ENCODE peak calls at places on chromosome 9, in six cellular contexts. N is GM06990, Z is gastrocnemius medialis, U is MM.1S, P is cardiac muscle cell, I is heart left ventricle. H is an unnamed sample.

GRCh38 chr9:110591526-110591925 is 12.0 kb upstream of the SVEP1 start:
- DNase-seq in N (no peak), Z (no peak), U (no peak), P (no peak), I (no peak), H (peak; percentile 57)

GRCh38 chr9:108569624-108570023 is 286.2 kb downstream of the ACTL7B start:
- DNase-seq in N (no peak), Z (peak; percentile 26), U (no peak), P (no peak), I (no peak), H (peak; percentile 92)

GRCh38 chr9:14797442-14797841 is 74.9 kb upstream of the CER1 start:
- DNase-seq in N (no peak), Z (no peak), U (no peak), P (no peak), I (no peak), H (peak; percentile 23)

GRCh38 chr9:20382460-20383071 is 239.7 kb downstream of the MLLT3 start:
- DNase-seq in N (no peak), Z (no peak), U (peak; percentile 24), P (peak; percentile 16), I (no peak), H (no peak)

GRCh38 chr9:122389799-122390481 is 19.1 kb downstream of the PTGS1 start:
- DNase-seq in N (peak; percentile 42), Z (no peak), U (no peak), P (no peak), I (no peak), H (no peak)

GRCh38 chr9:129138476-129139232 is 27.4 kb downstream of the PTPA start:
- DNase-seq in N (no peak), Z (peak; percentile 50), U (no peak), P (peak; percentile 52), I (peak; percentile 80), H (peak; percentile 89)

GRCh38 chr9:69549310-69550202 is 122.6 kb downstream of the APBA1 start:
- DNase-seq in N (no peak), Z (no peak), U (peak; percentile 46), P (peak; percentile 75), I (no peak), H (peak; percentile 69)

GRCh38 chr9:19379697-19380046 is 364 bp downstream of the RPS6 start:
- DNase-seq in N (no peak), Z (no peak), U (no peak), P (no peak), I (no peak), H (peak; percentile 69)

GRCh38 chr9:74817281-74818181 is 70.2 kb downstream of the TRPM6 start:
- DNase-seq in N (no peak), Z (no peak), U (no peak), P (no peak), I (no peak), H (no peak)

GRCh38 chr9:9108641-9109040 is 1309.1 kb upstream of the DMAC1 start:
- DNase-seq in N (no peak), Z (no peak), U (no peak), P (peak; percentile 8), I (no peak), H (no peak)

GRCh38 chr9:135951889-135952663 is 9.1 kb downstream of the UBAC1 start:
- DNase-seq in N (no peak), Z (peak; percentile 96), U (no peak), P (peak; percentile 20), I (no peak), H (no peak)

GRCh38 chr9:137445275-137445807 is 4.2 kb upstream of the ENTPD8 start:
- DNase-seq in N (peak; percentile 76), Z (peak; percentile 67), U (peak; percentile 75), P (peak; percentile 74), I (peak; percentile 69), H (peak; percentile 88)

GRCh38 chr9:124771867-124772621 is 933 bp upstream of the NR6A1 start:
- DNase-seq in N (peak; percentile 72), Z (peak; percentile 63), U (peak; percentile 34), P (peak; percentile 92), I (peak; percentile 65), H (peak; percentile 78)

GRCh38 chr9:19999491-20000057 is 210.7 kb upstream of the SLC24A2 start:
- DNase-seq in N (peak; percentile 67), Z (no peak), U (no peak), P (no peak), I (no peak), H (peak; percentile 82)

GRCh38 chr9:98117984-98118639 is 910 bp downstream of the TRIM14 start:
- DNase-seq in N (peak; percentile 57), Z (no peak), U (no peak), P (no peak), I (no peak), H (peak; percentile 30)

GRCh38 chr9:108035485-108035884 is 545.9 kb upstream of the KLF4 start:
- DNase-seq in N (no peak), Z (no peak), U (no peak), P (no peak), I (no peak), H (peak; percentile 52)

GRCh38 chr9:21836437-21837161 is 34.2 kb downstream of the MTAP start:
- DNase-seq in N (no peak), Z (peak; percentile 49), U (no peak), P (no peak), I (no peak), H (peak; percentile 97)

GRCh38 chr9:21840647-21841046 is 38.2 kb downstream of the MTAP start:
- DNase-seq in N (no peak), Z (no peak), U (no peak), P (no peak), I (no peak), H (no peak)

GRCh38 chr9:21835111-21835510 is 32.7 kb downstream of the MTAP start:
- DNase-seq in N (no peak), Z (no peak), U (no peak), P (no peak), I (no peak), H (no peak)

GRCh38 chr9:21841133-21841532 is 38.7 kb downstream of the MTAP start:
- DNase-seq in N (no peak), Z (no peak), U (no peak), P (no peak), I (no peak), H (no peak)

GRCh38 chr9:21837501-21837900 is 35.1 kb downstream of the MTAP start:
- DNase-seq in N (no peak), Z (no peak), U (no peak), P (no peak), I (no peak), H (no peak)
- H3K36me3 ChIP-seq in N (peaks cover 3% of the 10 kb centered on the region), Z (peaks cover 2% of the 10 kb centered on the region), U (no peaks in the 10 kb centered on the region), P (peaks cover 30% of the 10 kb centered on the region), I (peaks cover 81% of the 10 kb centered on the region), H (peaks cover 36% of the 10 kb centered on the region)

DNA sequence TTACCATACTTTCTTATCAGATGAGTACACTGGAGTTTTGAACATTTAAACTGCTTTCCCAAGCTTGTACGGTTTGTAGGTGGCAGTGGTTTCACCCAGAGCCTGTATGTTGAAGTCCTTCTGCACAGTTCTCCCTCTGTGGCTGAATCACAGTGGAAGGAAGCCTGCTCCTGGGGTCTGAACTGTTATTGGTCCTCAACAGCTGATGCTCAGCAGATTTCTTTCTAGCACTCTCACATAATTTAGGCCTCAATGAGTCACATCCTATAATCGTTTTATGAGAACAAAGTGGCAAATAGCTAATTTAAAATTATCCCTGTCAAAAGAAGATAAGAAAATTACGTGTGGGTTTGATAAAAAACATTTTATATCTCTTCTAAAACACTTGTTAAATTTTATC is 229.7 kb downstream of the TLE4 start:
- DNase-seq in N (no peak), Z (no peak), U (no peak), P (no peak), I (no peak), H (no peak)
- H3K36me3 ChIP-seq in N (no peaks in the 10 kb centered on the region), Z (no peaks in the 10 kb centered on the region), U (no peaks in the 10 kb centered on the region), P (no peaks in the 10 kb centered on the region), I (no peaks in the 10 kb centered on the region), H (no peaks in the 10 kb centered on the region)

DNA sequence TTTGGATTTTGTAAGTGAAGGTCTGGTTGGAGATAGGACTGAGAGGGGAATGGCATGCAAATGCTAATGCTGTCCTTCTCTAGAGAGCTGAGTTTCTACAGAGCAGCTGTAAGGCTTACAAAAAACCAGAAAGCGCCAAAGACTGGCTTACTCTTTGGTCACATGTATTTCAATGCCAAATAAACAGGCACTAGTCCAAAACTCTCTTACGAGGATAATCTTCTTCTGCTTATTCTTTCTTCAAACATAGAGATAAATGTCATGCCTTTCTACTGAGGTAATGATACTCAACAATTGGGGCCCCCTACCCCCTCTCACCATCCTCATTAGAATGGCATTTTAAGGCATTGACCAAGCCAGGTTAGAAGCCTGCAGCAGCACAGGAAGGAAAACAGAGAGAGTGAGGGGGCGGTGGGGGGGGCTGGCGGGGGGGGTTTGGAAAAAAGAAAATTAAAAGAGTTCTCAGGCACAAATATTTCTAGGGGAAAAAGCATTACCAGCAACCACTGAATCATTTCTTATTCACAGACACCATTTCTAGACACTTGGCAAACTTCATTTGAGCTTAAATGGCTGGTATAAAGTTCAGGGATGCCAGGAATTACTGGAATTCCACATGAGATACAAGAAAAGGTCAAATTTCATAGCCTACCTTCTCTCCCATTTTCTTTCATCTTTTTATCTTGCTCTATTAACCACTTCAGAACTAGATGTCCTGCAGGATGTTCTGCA is 34.0 kb downstream of the PUM3 start:
- DNase-seq in N (no peak), Z (no peak), U (no peak), P (peak; percentile 60), I (no peak), H (peak; percentile 94)
- H3K36me3 ChIP-seq in N (peaks cover 10% of the 10 kb centered on the region), Z (no peaks in the 10 kb centered on the region), U (peaks cover 5% of the 10 kb centered on the region), P (peaks cover 13% of the 10 kb centered on the region), I (peaks cover 62% of the 10 kb centered on the region), H (peaks cover 37% of the 10 kb centered on the region)

DNA sequence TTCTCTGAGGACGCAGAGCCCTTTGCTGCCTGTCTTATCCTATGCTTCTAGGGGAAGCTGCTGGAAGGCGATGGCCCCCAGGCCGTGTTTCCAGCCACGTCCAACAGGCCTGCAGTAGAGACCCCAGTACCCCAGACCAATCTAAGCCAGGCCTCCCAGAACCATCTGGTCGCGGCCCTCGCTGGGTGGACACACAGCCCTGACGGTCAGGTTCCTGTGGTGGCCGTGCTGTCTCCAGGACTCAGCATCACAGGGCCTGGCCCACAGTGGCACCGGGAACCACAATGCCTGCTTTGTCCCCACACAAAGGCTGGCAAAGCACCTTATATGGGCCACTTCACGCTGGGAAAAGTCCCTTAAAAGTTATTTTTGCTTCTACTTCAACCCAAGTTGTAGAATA is 44.5 kb downstream of the SEMA4D start:
- DNase-seq in N (no peak), Z (no peak), U (no peak), P (no peak), I (no peak), H (no peak)
- H3K36me3 ChIP-seq in N (peaks cover 28% of the 10 kb centered on the region), Z (no peaks in the 10 kb centered on the region), U (peaks cover 2% of the 10 kb centered on the region), P (no peaks in the 10 kb centered on the region), I (no peaks in the 10 kb centered on the region), H (no peaks in the 10 kb centered on the region)

DNA sequence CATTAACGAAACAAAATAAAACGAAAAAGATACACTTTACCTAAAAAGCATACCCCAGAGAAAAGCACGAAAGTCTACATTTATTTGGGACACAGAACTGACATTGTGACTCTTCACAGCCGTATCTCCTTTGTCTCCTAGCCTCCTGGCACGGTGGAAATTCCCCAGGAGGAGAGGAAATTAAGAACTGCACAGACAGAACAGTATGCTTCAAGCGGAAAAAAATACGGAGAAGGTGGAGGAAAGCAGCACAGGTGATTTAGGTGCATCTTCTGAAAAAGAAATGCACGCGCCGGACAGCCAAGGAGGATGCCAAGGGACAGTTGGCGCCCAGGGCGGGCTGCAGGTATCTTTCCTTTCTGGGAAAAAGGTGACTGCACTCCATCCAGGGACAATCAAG is 32.0 kb downstream of the DDX31 start:
- DNase-seq in N (no peak), Z (no peak), U (no peak), P (no peak), I (no peak), H (no peak)
- H3K36me3 ChIP-seq in N (peaks cover 18% of the 10 kb centered on the region), Z (no peaks in the 10 kb centered on the region), U (no peaks in the 10 kb centered on the region), P (peaks cover 3% of the 10 kb centered on the region), I (peaks cover 62% of the 10 kb centered on the region), H (peaks cover 21% of the 10 kb centered on the region)

GRCh38 chr9:94946256-94946655 is 219.8 kb downstream of the AOPEP start:
- DNase-seq in N (no peak), Z (no peak), U (no peak), P (no peak), I (no peak), H (no peak)
- H3K36me3 ChIP-seq in N (no peaks in the 10 kb centered on the region), Z (no peaks in the 10 kb centered on the region), U (no peaks in the 10 kb centered on the region), P (no peaks in the 10 kb centered on the region), I (no peaks in the 10 kb centered on the region), H (no peaks in the 10 kb centered on the region)

H was measured in GM23248.